ENCODE peak calls at places on chromosomes 3 and 15, in four cellular contexts. V is heart left ventricle, X is astrocyte, T is left ventricle myocardium inferior. O is an unnamed sample. For H3K9me3, the result is how much of the 10 kb centered on the place peaks cover.

GRCh38 chr3:46695177-46695961 is 1.9 kb upstream of the ALS2CL start:
- DNase-seq in V (peak), X (no peak), T (peak), O (peak)

GRCh38 chr3:63950698-63951097 is 38.5 kb upstream of the SCAANT1 start:
- DNase-seq in V (no peak), X (peak), T (no peak), O (no peak)

GRCh38 chr3:126128504-126129407 is 44.8 kb upstream of the SLC41A3 start:
- DNase-seq in V (no peak), X (no peak), T (peak), O (peak)

GRCh38 chr3:62732183-62732904 is 142.9 kb downstream of the CADPS start:
- DNase-seq in V (no peak), X (no peak), T (no peak), O (no peak)

GRCh38 chr3:71400986-71401451 is 182.5 kb downstream of the FOXP1 start:
- DNase-seq in V (no peak), X (no peak), T (no peak), O (no peak)

GRCh38 chr3:144189044-144189443 is 217.4 kb downstream of the DIPK2A start:
- DNase-seq in V (no peak), X (peak), T (no peak), O (no peak)

GRCh38 chr15:25774871-25775270 is 88.3 kb downstream of the ATP10A start:
- DNase-seq in V (no peak), X (no peak), T (no peak), O (no peak)

GRCh38 chr15:101045236-101045646 is 126.1 kb downstream of the LRRK1 start:
- DNase-seq in V (peak), X (no peak), T (peak), O (no peak)

GRCh38 chr15:25640381-25640780 is 201.6 kb upstream of the UBE3A start:
- DNase-seq in V (no peak), X (no peak), T (no peak), O (no peak)

GRCh38 chr15:98830034-98830634 is 177.5 kb downstream of the PGPEP1L start:
- DNase-seq in V (no peak), X (no peak), T (no peak), O (no peak)

GRCh38 chr15:31336943-31337295 is 10.3 kb downstream of the KLF13 start:
- DNase-seq in V (no peak), X (peak), T (no peak), O (no peak)

GRCh38 chr3:178485756-178486155 is 50.5 kb upstream of the KCNMB2 start:
- DNase-seq in V (no peak), X (peak), T (no peak), O (no peak)

GRCh38 chr3:13249630-13250395 is 170.3 kb downstream of the NUP210 start:
- DNase-seq in V (no peak), X (no peak), T (no peak), O (no peak)

GRCh38 chr3:126153695-126154360 is 26.6 kb downstream of the ALDH1L1 start:
- DNase-seq in V (no peak), X (no peak), T (no peak), O (no peak)

GRCh38 chr3:31762888-31763351 is 218.1 kb downstream of the OSBPL10 start:
- DNase-seq in V (no peak), X (peak), T (no peak), O (no peak)

GRCh38 chr15:80462836-80463512 is 58.8 kb downstream of the ARNT2 start:
- DNase-seq in V (no peak), X (peak), T (no peak), O (no peak)

GRCh38 chr3:120258009-120258408 is 27.0 kb downstream of the GPR156 start:
- DNase-seq in V (no peak), X (no peak), T (no peak), O (no peak)

GRCh38 chr15:60530168-60530567 is 51.2 kb upstream of the ICE2 start:
- DNase-seq in V (no peak), X (no peak), T (no peak), O (no peak)

GRCh38 chr15:68994149-68994548 is 20.3 kb upstream of the NOX5 start:
- DNase-seq in V (no peak), X (peak), T (no peak), O (no peak)

GRCh38 chr3:168030488-168031054 is 65.2 kb downstream of the GOLIM4 start:
- DNase-seq in V (no peak), X (no peak), T (no peak), O (no peak)

GRCh38 chr3:4416961-4417360 is 50.1 kb downstream of the SUMF1 start:
- DNase-seq in V (no peak), X (peak), T (no peak), O (no peak)

GRCh38 chr3:196966526-196967401 is 1.9 kb downstream of the PIGZ start:
- DNase-seq in V (no peak), X (no peak), T (no peak), O (no peak)

GRCh38 chr15:57862761-57863160 is 156.2 kb downstream of the POLR2M start:
- DNase-seq in V (no peak), X (no peak), T (no peak), O (no peak)

GRCh38 chr15:51708013-51708412 is 26.7 kb downstream of the SCG3 start:
- DNase-seq in V (no peak), X (no peak), T (no peak), O (peak)

GRCh38 chr3:123361019-123361418 is 87.9 kb downstream of the ADCY5 start:
- DNase-seq in V (no peak), X (no peak), T (no peak), O (no peak)

GRCh38 chr3:95612611-95613010 is 1201.8 kb upstream of the EPHA6 start:
- DNase-seq in V (no peak), X (no peak), T (no peak), O (no peak)

GRCh38 chr15:76912430-76912829 is 7.3 kb upstream of the SCAPER start:
- DNase-seq in V (no peak), X (no peak), T (no peak), O (no peak)

GRCh38 chr3:117645561-117646242 is 936.1 kb downstream of the TUSC7 start:
- DNase-seq in V (no peak), X (no peak), T (no peak), O (no peak)

GRCh38 chr15:51558421-51558820 is 64.2 kb downstream of the DMXL2 start:
- DNase-seq in V (no peak), X (no peak), T (no peak), O (no peak)

GRCh38 chr3:70078778-70079177 is 79.2 kb downstream of the SAMMSON start:
- DNase-seq in V (no peak), X (no peak), T (no peak), O (no peak)

GRCh38 chr3:148697311-148698189 is at the start of gene AGTR1:
- DNase-seq in V (peak), X (peak), T (peak), O (peak)

GRCh38 chr3:172698650-172699049 is 12.2 kb downstream of the NCEH1 start:
- DNase-seq in V (peak), X (no peak), T (no peak), O (no peak)

DNA sequence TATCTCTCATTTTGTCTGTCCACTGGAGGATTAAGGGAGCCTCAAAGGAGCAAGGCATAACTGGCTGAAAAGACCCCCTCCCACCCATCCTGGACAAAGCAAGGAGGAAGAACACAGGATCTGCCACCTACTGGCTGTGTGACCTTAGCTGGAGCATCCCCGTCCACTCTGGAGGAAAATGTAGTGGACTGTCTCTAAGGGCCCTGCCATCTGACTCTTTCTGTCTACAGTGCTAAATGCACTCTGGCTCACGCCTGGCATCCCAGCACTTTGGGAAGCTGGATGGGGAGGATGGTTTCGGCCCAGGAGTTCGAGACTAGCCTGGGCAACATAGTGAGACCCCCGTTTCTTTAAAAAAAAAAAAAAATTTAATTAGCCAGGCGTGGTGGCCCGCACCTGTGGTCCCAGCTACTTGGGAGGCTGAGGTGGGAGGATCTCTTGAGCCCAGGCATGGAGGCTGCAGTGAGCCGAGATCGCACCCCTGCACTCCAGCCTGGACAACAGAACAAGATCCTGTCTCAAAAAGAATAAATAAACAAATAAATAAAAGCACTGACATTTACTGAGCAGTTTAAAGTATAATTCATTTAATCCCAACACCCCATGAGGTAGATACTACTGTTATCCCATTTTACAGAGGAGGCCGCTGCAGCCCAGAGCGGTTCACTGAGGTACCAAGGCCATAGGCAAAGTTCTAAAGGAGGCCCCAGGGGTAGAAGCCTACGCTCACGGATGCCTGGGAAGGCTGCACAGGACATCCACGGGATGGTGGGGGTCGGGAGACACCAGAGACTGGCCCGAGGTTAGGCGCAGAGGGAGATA is 1.1 kb downstream of the TBC1D2B start:
- DNase-seq in V (no peak), X (no peak), T (no peak), O (no peak)
- TF ChIP-seq CTCF in V (no peak), X (peak), T (peak), O (no peak)

DNA sequence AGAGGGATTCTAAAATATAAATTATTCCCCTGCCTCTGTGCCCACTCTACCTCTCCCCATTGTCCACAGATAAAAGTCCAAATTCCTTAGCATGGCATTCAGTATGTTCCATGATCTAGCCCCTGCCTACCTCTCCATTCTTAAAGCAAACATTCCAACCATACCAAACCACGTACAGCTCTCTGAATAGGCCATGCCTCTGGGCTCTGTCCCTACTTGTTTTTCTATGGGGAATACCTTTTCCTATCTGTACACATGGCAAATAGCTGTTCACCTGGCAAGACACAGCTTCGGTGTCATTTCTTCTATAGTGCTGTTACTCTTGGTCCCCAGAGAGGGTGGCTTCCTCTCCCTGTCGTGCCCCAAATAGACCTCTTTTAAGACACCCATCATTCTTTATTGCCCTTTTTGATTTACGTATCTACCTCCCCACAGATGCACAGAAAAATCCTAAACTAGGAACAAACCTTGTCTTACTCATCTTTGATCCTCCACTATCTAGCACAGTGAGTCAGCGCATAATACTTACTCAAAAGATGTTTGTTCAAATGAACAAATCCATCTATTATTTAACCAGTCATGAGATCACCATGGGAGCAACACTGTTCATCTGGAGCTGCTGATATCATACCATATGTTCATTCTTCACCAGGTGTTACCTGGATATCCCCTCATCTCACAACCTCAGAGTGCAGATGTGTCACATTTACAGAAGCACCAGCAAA is 329.8 kb downstream of the THSD4 start:
- DNase-seq in V (no peak), X (peak), T (no peak), O (no peak)
- H3K27ac ChIP-seq in V (peak), X (no peak), T (no peak), O (no peak)

GRCh38 chr3:155388417-155388816 is 94.9 kb upstream of the STRIT1 start:
- DNase-seq in V (no peak), X (no peak), T (no peak), O (no peak)
- H3K9me3 ChIP-seq in V (under half), X (under half), T (under half), O (under half)

GRCh38 chr3:158912188-158912587 is 110.3 kb downstream of the MFSD1 start:
- DNase-seq in V (no peak), X (no peak), T (no peak), O (no peak)

GRCh38 chr3:158906749-158907148 is 104.9 kb downstream of the MFSD1 start:
- DNase-seq in V (no peak), X (no peak), T (no peak), O (no peak)

GRCh38 chr3:158911586-158911985 is 109.7 kb downstream of the MFSD1 start:
- DNase-seq in V (no peak), X (no peak), T (no peak), O (no peak)

GRCh38 chr3:158909870-158910269 is 108.0 kb downstream of the MFSD1 start:
- DNase-seq in V (no peak), X (peak), T (no peak), O (no peak)

GRCh38 chr3:158908187-158908762 is 106.4 kb downstream of the MFSD1 start:
- DNase-seq in V (no peak), X (no peak), T (no peak), O (no peak)
- TF ChIP-seq CTCF in V (no peak), X (no peak), T (no peak), O (no peak)

DNA sequence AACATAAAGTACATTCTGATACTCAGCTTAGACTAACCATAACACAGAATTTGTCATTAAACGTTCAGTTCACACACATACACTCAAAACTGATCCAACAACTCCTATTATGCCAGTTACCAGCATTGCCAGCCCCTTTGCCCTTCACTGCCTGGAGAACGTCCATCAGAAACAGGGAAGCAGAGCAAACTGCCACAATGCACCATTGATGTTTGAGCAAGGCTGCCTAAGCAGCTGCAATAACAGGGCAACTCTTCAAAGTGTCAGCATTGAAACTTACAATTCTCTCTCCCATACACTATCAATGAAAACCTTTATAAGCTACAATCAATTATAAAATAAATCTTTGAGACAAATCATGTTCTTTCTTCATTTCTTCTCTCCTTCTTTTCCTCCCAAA is 85.1 kb downstream of the ZBTB20 start:
- DNase-seq in V (no peak), X (no peak), T (no peak), O (no peak)
- H3K27ac ChIP-seq in V (no peak), X (peak), T (no peak), O (no peak)

O was measured in pancreas.